ENCODE peak calls at places on chromosomes 16 and 17, in four cellular contexts. T is upper lobe of right lung, K is Panc1, J is DND-41. I is an unnamed sample. For H3K36me3 and H3K4me1, the result is how much of the 10 kb centered on the place peaks cover.

GRCh38 chr17:6177941-6178694 is 107.9 kb downstream of the WSCD1 start:
- ATAC-seq in T (no peak), K (no peak), J (no peak), I (no peak)

GRCh38 chr17:37726891-37727780 is 17.7 kb downstream of the HNF1B start:
- ATAC-seq in T (no peak), K (no peak), J (no peak), I (no peak)

GRCh38 chr16:16067127-16067526 is 117.7 kb downstream of the ABCC1 start:
- ATAC-seq in T (no peak), K (no peak), J (no peak), I (peak)

GRCh38 chr16:35692824-35693223 is 2233.4 kb downstream of the TP53TG3F start:
- ATAC-seq in T (no peak), K (no peak), J (no peak), I (no peak)

GRCh38 chr17:9434502-9435113 is 141.0 kb downstream of the STX8 start:
- ATAC-seq in T (no peak), K (no peak), J (no peak), I (no peak)

GRCh38 chr16:15434079-15434424 is 336 bp upstream of the BMERB1 start:
- ATAC-seq in T (no peak), K (peak), J (no peak), I (peak)

GRCh38 chr17:1759529-1759928 is 2.3 kb upstream of the SERPINF1 start:
- ATAC-seq in T (no peak), K (no peak), J (no peak), I (no peak)

GRCh38 chr17:39636587-39636926 is 387 bp upstream of the STARD3 start:
- ATAC-seq in T (no peak), K (peak), J (peak), I (peak)

GRCh38 chr17:77206125-77206523 is 65.4 kb downstream of the SEC14L1 start:
- ATAC-seq in T (no peak), K (no peak), J (no peak), I (no peak)

GRCh38 chr17:15432807-15433547 is 34.4 kb downstream of the CDRT4 start:
- ATAC-seq in T (peak), K (no peak), J (no peak), I (peak)

GRCh38 chr16:86858501-86858900 is 280.2 kb downstream of the FOXL1 start:
- ATAC-seq in T (no peak), K (no peak), J (no peak), I (no peak)

GRCh38 chr16:86994651-86995171 is 322.5 kb downstream of the C16orf95 start:
- ATAC-seq in T (no peak), K (no peak), J (no peak), I (no peak)

GRCh38 chr17:9108166-9108565 is 86.9 kb downstream of the NTN1 start:
- ATAC-seq in T (no peak), K (no peak), J (no peak), I (no peak)

GRCh38 chr17:58593121-58593520 is 78.7 kb upstream of the MTMR4 start:
- ATAC-seq in T (no peak), K (no peak), J (no peak), I (no peak)

GRCh38 chr16:68227850-68228553 is 7.9 kb downstream of the ESRP2 start:
- ATAC-seq in T (no peak), K (no peak), J (no peak), I (no peak)

GRCh38 chr16:87963400-87963799 is 12.2 kb downstream of the BANP start:
- ATAC-seq in T (peak), K (peak), J (peak), I (no peak)

GRCh38 chr17:4840893-4841242 is 7.7 kb downstream of the MINK1 start:
- ATAC-seq in T (no peak), K (no peak), J (no peak), I (no peak)

GRCh38 chr17:16507918-16508533 is 16.0 kb upstream of the LRRC75A start:
- ATAC-seq in T (peak), K (no peak), J (no peak), I (no peak)

GRCh38 chr17:57537524-57538410 is 207.3 kb downstream of the CCDC182 start:
- ATAC-seq in T (no peak), K (no peak), J (peak), I (no peak)

GRCh38 chr17:43604549-43604948 is 57.2 kb downstream of the MEOX1 start:
- ATAC-seq in T (no peak), K (no peak), J (no peak), I (no peak)

GRCh38 chr16:67975321-67976105 is 4.8 kb downstream of the DPEP3 start:
- ATAC-seq in T (no peak), K (no peak), J (no peak), I (no peak)

GRCh38 chr17:69679839-69680238 is 265.3 kb downstream of the MAP2K6 start:
- ATAC-seq in T (no peak), K (no peak), J (no peak), I (no peak)

GRCh38 chr16:87541004-87541881 is 48.4 kb upstream of the ZCCHC14 start:
- ATAC-seq in T (no peak), K (no peak), J (no peak), I (peak)

GRCh38 chr17:78417531-78417909 is 39.1 kb downstream of the PGS1 start:
- ATAC-seq in T (no peak), K (no peak), J (no peak), I (peak)
- H3K36me3 ChIP-seq in T (under half), K (under half), J (half or more), I (under half)

DNA sequence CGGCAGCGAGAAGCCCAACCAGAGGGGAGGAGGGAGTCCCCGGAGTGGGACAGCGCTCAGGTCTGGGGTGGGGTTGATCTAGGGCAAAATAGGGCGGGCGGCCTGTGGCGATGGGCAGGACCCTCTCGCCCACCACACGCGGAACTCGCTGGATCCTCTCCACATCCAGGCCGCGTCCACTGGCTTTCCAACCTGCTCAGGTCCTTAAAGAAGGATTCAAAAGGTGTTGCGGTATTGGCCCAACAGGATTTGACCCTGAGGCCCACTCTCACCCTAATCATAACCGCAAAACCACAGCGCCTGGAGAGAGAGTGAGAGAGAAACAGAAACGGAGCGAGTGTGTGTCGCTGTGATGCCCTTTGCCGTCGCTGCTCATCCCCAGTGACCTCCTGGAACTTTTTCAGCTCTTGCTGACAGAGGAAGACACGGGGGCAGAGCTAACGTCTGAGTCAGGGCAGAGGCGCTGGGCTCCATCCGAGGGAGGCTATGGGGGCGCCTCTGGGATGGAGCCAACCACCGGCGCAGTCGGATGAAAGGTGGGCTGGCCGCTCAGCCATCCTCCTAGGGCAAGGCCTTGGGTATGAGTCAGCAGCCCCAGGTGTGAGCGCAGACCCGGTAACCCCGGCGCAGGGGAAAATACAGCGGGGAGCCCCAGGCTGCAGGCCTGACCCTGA is 16.7 kb upstream of the OR1F1 start:
- ATAC-seq in T (no peak), K (peak), J (no peak), I (no peak)
- H3K4me1 ChIP-seq in T (under half), K (under half), J (under half), I (under half)

GRCh38 chr16:84084570-84085270 is 32.0 kb downstream of the MBTPS1 start:
- ATAC-seq in T (peak), K (peak), J (peak), I (peak)

GRCh38 chr16:84085271-84085667 is 31.5 kb downstream of the MBTPS1 start:
- ATAC-seq in T (no peak), K (no peak), J (no peak), I (no peak)

GRCh38 chr16:84086357-84086756 is 30.4 kb downstream of the MBTPS1 start:
- ATAC-seq in T (no peak), K (no peak), J (no peak), I (no peak)

GRCh38 chr16:84086996-84087395 is 29.7 kb downstream of the MBTPS1 start:
- ATAC-seq in T (no peak), K (no peak), J (no peak), I (no peak)

GRCh38 chr16:84085774-84086173 is 31.0 kb downstream of the MBTPS1 start:
- ATAC-seq in T (no peak), K (no peak), J (no peak), I (no peak)
- H3K36me3 ChIP-seq in T (half or more), K (under half), J (half or more), I (under half)

DNA sequence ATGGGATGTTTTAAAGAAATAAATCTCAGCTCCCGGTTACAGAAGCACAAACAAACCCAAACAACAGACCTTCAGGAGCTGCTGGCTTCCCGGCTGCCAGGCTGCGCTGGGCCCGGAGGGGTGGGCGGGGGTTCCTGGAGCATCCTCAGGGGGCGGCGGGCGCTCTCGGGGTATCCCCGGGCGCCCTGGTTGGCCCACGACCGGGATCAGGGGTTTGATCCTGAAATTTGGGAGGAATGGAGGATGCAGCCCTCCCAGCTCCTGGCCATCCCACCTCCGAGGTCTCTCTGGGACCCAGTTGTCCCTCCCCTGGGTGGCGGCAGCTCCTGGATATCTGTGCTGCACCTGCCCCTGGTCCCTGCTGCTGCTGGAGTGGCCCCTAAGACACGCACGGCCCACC is 34.3 kb downstream of the TBC1D16 start:
- ATAC-seq in T (no peak), K (no peak), J (no peak), I (no peak)
- H3K4me1 ChIP-seq in T (under half), K (under half), J (under half), I (under half)

GRCh38 chr16:8639694-8640093 is 18.2 kb downstream of the METTL22 start:
- ATAC-seq in T (no peak), K (no peak), J (no peak), I (no peak)
- H3K36me3 ChIP-seq in T (half or more), K (under half), J (half or more), I (half or more)

GRCh38 chr17:74776044-74776962 is at the start of gene NAT9:
- ATAC-seq in T (peak), K (peak), J (peak), I (peak)

GRCh38 chr17:74776990-74777389 is 845 bp upstream of the NAT9 start:
- ATAC-seq in T (no peak), K (no peak), J (no peak), I (no peak)

GRCh38 chr17:74773414-74773813 is 2.7 kb downstream of the NAT9 start:
- ATAC-seq in T (no peak), K (no peak), J (no peak), I (no peak)

GRCh38 chr17:74773871-74774286 is 2.3 kb downstream of the NAT9 start:
- ATAC-seq in T (no peak), K (no peak), J (no peak), I (no peak)

GRCh38 chr17:74775409-74776043 is 619 bp downstream of the NAT9 start:
- ATAC-seq in T (no peak), K (no peak), J (peak), I (no peak)
- H3K4me1 ChIP-seq in T (under half), K (under half), J (under half), I (under half)

GRCh38 chr17:34443832-34444469 is 80.9 kb upstream of the CCL1 start:
- ATAC-seq in T (no peak), K (peak), J (peak), I (no peak)

GRCh38 chr17:34442387-34443111 is 79.5 kb upstream of the CCL1 start:
- ATAC-seq in T (no peak), K (no peak), J (no peak), I (no peak)

GRCh38 chr17:34447406-34447805 is 84.4 kb upstream of the CCL1 start:
- ATAC-seq in T (no peak), K (no peak), J (no peak), I (no peak)

DNA sequence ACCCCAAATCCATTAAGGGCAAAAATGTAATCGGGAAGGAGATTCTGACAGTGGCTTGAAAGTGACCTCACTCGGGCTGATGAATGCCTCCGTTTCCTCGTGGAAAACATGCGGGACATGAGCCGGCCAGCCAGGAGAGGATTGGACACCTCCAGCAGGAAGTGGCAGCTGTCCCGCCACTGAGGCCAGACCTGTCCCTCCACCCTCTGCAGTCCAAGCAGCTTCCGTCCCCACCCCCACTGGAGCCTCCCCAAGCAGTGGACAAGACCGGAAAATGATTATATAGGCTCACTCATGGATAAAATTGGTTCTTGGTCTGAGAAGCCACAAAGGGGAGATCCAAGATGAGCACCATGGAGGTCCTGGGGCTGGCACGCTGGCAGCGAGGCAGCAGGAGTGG is 82.1 kb upstream of the CCL1 start:
- ATAC-seq in T (no peak), K (no peak), J (no peak), I (no peak)
- H3K36me3 ChIP-seq in T (under half), K (under half), J (under half), I (under half)

DNA sequence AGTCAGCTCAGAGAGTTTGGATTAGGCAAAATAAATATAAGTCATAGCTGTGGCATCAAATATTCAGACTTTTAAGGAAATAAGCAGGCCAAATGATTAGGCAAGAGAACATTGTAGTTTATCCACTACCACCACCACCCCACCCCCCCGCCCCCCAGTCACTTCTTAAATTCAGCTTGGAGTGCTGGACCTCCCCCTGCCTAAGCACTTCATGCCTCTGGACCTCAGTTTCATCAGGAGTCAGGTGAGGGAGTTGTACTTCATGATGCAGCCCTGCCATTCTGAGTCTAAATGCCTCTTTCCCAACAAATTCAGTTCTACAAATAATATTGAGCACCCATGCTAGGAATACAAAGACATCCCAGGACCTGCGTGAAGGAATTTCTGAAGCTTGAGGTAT is 2.0 kb downstream of the POLR2C start:
- ATAC-seq in T (peak), K (no peak), J (no peak), I (no peak)
- H3K4me1 ChIP-seq in T (under half), K (under half), J (under half), I (under half)

DNA sequence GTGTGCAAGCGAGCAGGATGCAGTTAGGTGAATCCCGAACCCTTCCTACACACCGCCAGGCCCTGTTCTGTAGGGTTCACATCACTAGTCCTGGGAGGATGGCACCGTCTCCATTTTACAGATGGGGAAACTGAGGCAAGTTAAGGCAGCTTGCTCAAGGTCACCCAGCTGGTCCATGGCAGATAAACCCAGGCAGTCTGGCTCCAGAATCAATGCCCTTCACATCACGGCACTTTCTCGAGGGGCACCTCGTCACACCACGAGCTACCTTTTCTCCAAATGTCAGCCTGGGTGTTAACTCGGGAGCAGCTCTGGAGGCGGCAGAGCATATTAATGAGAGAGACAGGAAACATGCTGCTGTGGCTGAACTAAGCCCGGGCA is 9.5 kb downstream of the NOB1 start:
- ATAC-seq in T (no peak), K (no peak), J (no peak), I (no peak)
- H3K36me3 ChIP-seq in T (half or more), K (under half), J (half or more), I (under half)

GRCh38 chr17:29642171-29642611 is 19.5 kb upstream of the CORO6 start:
- ATAC-seq in T (no peak), K (no peak), J (no peak), I (no peak)
- H3K4me1 ChIP-seq in T (half or more), K (under half), J (under half), I (under half)

I was measured in gastroesophageal sphincter.